ENCODE peak calls at places on chromosome 19, in six cellular contexts. Y is SJSA1; X is naive thymus-derived CD4-positive, alpha-beta T cell; K is suprapubic skin; T is thoracic aorta; I is OCI-LY7. D is an unnamed sample.

GRCh38 chr19:31260171-31260933 is 88.9 kb downstream of the TSHZ3 start:
- DNase-seq in T (no peak), K (no peak), Y (peak), I (no peak), X (no peak), D (no peak)

GRCh38 chr19:5951338-5951861 is 26.5 kb downstream of the RANBP3 start:
- DNase-seq in K (no peak), X (no peak), T (no peak), Y (no peak), I (peak), D (no peak)

GRCh38 chr19:16542894-16543498 is 759 bp upstream of the CHERP start:
- DNase-seq in Y (no peak), T (no peak), I (peak), X (no peak), K (no peak), D (no peak)

GRCh38 chr19:48292798-48293197 is 22.9 kb downstream of the ZNF114 start:
- DNase-seq in X (no peak), K (no peak), I (no peak), Y (peak), T (no peak), D (no peak)

GRCh38 chr19:45323671-45324081 is 1.0 kb upstream of the CKM start:
- DNase-seq in I (no peak), X (no peak), K (no peak), T (no peak), Y (no peak), D (no peak)

GRCh38 chr19:52963229-52963760 is 614 bp upstream of the ZNF816 start:
- DNase-seq in X (no peak), T (no peak), I (no peak), K (peak), Y (no peak), D (no peak)

GRCh38 chr19:6118043-6118442 is 7.7 kb upstream of the RFX2 start:
- DNase-seq in Y (no peak), K (no peak), I (no peak), X (no peak), T (no peak), D (no peak)

GRCh38 chr19:29245221-29245620 is 32.3 kb upstream of the UQCRFS1 start:
- DNase-seq in Y (no peak), K (no peak), T (no peak), X (no peak), I (no peak), D (no peak)

GRCh38 chr19:46861691-46862503 is 1.1 kb downstream of the ARHGAP35 start:
- DNase-seq in T (no peak), X (no peak), I (peak), Y (no peak), K (peak), D (no peak)

GRCh38 chr19:31348416-31349159 is 648 bp downstream of the TSHZ3 start:
- DNase-seq in T (no peak), I (no peak), X (no peak), Y (no peak), K (no peak), D (peak)

GRCh38 chr19:17794731-17795494 is at the start of gene B3GNT3:
- DNase-seq in X (no peak), Y (no peak), K (no peak), T (no peak), I (no peak), D (no peak)

GRCh38 chr19:6809262-6809661 is 36.8 kb downstream of the VAV1 start:
- DNase-seq in T (no peak), K (no peak), Y (no peak), I (no peak), X (no peak), D (no peak)

GRCh38 chr19:53552001-53552721 is 14.2 kb downstream of the ZNF331 start:
- DNase-seq in K (no peak), T (no peak), I (no peak), Y (no peak), X (no peak), D (no peak)

GRCh38 chr19:39082745-39083598 is 1.2 kb upstream of the ACP7 start:
- DNase-seq in I (no peak), T (no peak), Y (no peak), K (no peak), X (no peak), D (no peak)

GRCh38 chr19:9309974-9310446 is 372 bp upstream of the ZNF699 start:
- DNase-seq in Y (peak), K (peak), T (peak), I (peak), X (no peak), D (peak)

GRCh38 chr19:10655457-10656312 is 1.5 kb downstream of the ILF3 start:
- DNase-seq in K (no peak), X (no peak), T (no peak), I (peak), Y (peak), D (no peak)

GRCh38 chr19:3358392-3358918 is 7.9 kb upstream of the NFIC start:
- DNase-seq in Y (no peak), T (no peak), I (no peak), K (no peak), X (no peak), D (no peak)

GRCh38 chr19:47405854-47406417 is 13.4 kb downstream of the MEIS3 start:
- DNase-seq in T (no peak), X (no peak), I (no peak), Y (no peak), K (no peak), D (no peak)

GRCh38 chr19:45144431-45145269 is 16.1 kb downstream of the NKPD1 start:
- DNase-seq in X (no peak), I (no peak), T (no peak), K (no peak), Y (no peak), D (no peak)

GRCh38 chr19:45141203-45141900 is 19.4 kb downstream of the NKPD1 start:
- DNase-seq in I (no peak), T (no peak), K (no peak), Y (no peak), X (no peak), D (no peak)

GRCh38 chr19:610801-611505 is 21.3 kb downstream of the HCN2 start:
- DNase-seq in X (no peak), T (no peak), K (no peak), I (peak), Y (peak), D (no peak)

GRCh38 chr19:2221250-2221831 is 14.8 kb downstream of the PLEKHJ1 start:
- DNase-seq in Y (no peak), I (no peak), X (no peak), K (no peak), T (no peak), D (no peak)
- H3K27ac ChIP-seq in Y (no peak), I (no peak), X (no peak), K (no peak), T (no peak), D (no peak)

DNA sequence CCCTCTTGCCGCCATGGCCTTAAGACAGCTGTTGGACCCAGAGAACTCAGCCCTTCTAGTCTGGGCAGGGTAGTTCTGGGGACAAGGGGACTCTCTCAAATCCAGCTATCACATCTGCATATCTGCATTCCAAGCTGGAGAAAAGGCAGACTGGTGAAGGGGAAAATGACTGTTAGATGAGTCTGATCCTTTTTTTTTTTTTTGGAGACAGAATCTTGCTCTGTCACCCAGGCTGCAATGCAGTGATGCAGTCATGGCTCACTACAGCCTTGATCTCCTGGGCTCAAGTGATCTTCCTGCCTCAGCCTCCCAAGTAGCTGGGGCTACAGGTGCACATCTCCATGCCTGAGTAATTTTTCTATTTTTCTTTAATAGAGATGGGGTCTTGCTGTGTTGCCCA is 114.3 kb downstream of the SIPA1L3 start:
- DNase-seq in T (no peak), K (no peak), X (no peak), I (no peak), Y (no peak), D (no peak)
- H3K27ac ChIP-seq in T (no peak), K (no peak), X (no peak), I (no peak), Y (no peak), D (no peak)

GRCh38 chr19:40280608-40281221 is 4.4 kb downstream of the AKT2 start:
- DNase-seq in I (peak), K (no peak), X (no peak), Y (no peak), T (no peak), D (no peak)
- H3K27ac ChIP-seq in I (peak), K (peak), X (no peak), Y (no peak), T (no peak), D (no peak)

GRCh38 chr19:14333101-14333871 is 48.0 kb upstream of the ADGRE5 start:
- DNase-seq in K (no peak), T (no peak), I (no peak), Y (no peak), X (no peak), D (no peak)
- H3K27ac ChIP-seq in K (no peak), T (no peak), I (no peak), Y (no peak), X (no peak), D (peak)

DNA sequence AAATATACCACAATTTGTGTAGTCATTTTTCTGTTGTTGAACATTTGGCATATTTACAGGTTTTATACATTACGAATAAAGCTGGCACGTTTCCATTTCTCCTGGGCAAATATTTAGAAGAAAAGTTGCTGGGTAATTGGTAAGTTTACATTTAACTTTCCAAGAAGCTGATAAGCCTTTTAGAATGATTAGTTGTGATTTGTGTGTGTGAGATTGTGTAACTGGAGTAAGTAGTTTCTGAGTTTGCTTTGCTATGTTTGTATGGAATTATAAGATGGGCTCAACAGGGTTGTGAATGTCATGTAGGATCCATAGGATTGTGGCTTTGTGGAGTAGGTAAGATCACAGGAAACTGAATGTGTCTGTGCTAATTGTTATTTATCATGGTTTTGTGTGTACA is 1.7 kb upstream of the ZNF529 start:
- DNase-seq in Y (no peak), I (no peak), X (no peak), T (no peak), K (no peak), D (no peak)
- H3K27ac ChIP-seq in Y (no peak), I (no peak), X (no peak), T (no peak), K (no peak), D (no peak)